ENCODE peak calls at places on chromosomes 5 and 9, in five cellular contexts. A is suprapubic skin, S is kidney, N is heart left ventricle, E is A549. T is an unnamed sample.

GRCh38 chr9:68708513-68708912 is 3.5 kb downstream of the PIP5K1B start:
- DNase-seq in E (no peak), N (no peak), S (no peak), A (no peak), T (no peak)

GRCh38 chr9:20331095-20331685 is 291.1 kb downstream of the MLLT3 start:
- DNase-seq in E (no peak), A (no peak), N (no peak), S (no peak), T (no peak)

GRCh38 chr9:135095470-135096407 is 8.3 kb downstream of the OLFM1 start:
- DNase-seq in A (no peak), E (no peak), N (no peak), S (no peak), T (no peak)

GRCh38 chr5:12910611-12911010 is 1006.4 kb upstream of the CTNND2 start:
- DNase-seq in A (no peak), E (no peak), S (no peak), N (no peak), T (no peak)

GRCh38 chr5:30930736-30931135 is 262.8 kb upstream of the CDH6 start:
- DNase-seq in N (no peak), E (no peak), A (no peak), S (no peak), T (no peak)

GRCh38 chr9:113890693-113891092 is 14.6 kb downstream of the ZNF618 start:
- DNase-seq in S (no peak), N (no peak), E (peak; percentile 14), A (no peak), T (no peak)

GRCh38 chr9:87179556-87180340 is 232.4 kb upstream of the GAS1 start:
- DNase-seq in E (no peak), N (no peak), A (no peak), S (no peak), T (no peak)

GRCh38 chr5:18114161-18114802 is 480.0 kb downstream of the TAF11L14 start:
- DNase-seq in N (no peak), A (no peak), S (no peak), E (peak; percentile 30), T (no peak)

GRCh38 chr5:110956280-110956912 is 115.1 kb upstream of the TSLP start:
- DNase-seq in E (no peak), A (peak; percentile 74), S (no peak), N (no peak), T (no peak)

GRCh38 chr5:18334949-18335348 is 700.7 kb downstream of the TAF11L14 start:
- DNase-seq in N (no peak), S (no peak), E (no peak), A (no peak), T (no peak)

GRCh38 chr9:117412841-117413240 is 2.0 kb downstream of the ASTN2 start:
- DNase-seq in E (no peak), A (no peak), N (no peak), S (peak; percentile 61), T (no peak)

GRCh38 chr5:154444559-154445421 is 1.0 kb upstream of the SAP30L start:
- DNase-seq in S (peak; percentile 71), A (no peak), E (peak; percentile 6), N (peak; percentile 28), T (no peak)

GRCh38 chr5:157563373-157564148 is 12.0 kb downstream of the ADAM19 start:
- DNase-seq in E (no peak), N (peak; percentile 69), S (no peak), A (no peak), T (no peak)

GRCh38 chr5:14490309-14490711 is 91.3 kb upstream of the OTULINL start:
- DNase-seq in E (no peak), S (no peak), N (no peak), A (no peak), T (no peak)

GRCh38 chr5:146331257-146331822 is 7.3 kb upstream of the POU4F3 start:
- DNase-seq in S (no peak), E (no peak), N (no peak), A (no peak), T (no peak)

GRCh38 chr9:133876836-133877235 is 115.3 kb downstream of the VAV2 start:
- DNase-seq in A (no peak), E (no peak), S (no peak), N (no peak), T (no peak)

GRCh38 chr9:75892168-75892901 is 1.9 kb downstream of the PCSK5 start:
- DNase-seq in E (peak; percentile 22), N (peak; percentile 35), S (no peak), A (peak; percentile 80), T (peak; percentile 71)

GRCh38 chr9:19026375-19026774 is 6.6 kb downstream of the SAXO1 start:
- DNase-seq in S (no peak), N (no peak), E (no peak), A (no peak), T (no peak)

GRCh38 chr9:113622600-113623400 is 159.3 kb downstream of the RGS3 start:
- DNase-seq in A (peak; percentile 58), E (peak; percentile 60), S (peak; percentile 89), N (peak; percentile 61), T (peak; percentile 62)

GRCh38 chr9:27379311-27380236 is 82.6 kb upstream of the EQTN start:
- DNase-seq in N (no peak), E (peak; percentile 10), A (no peak), S (no peak), T (no peak)

GRCh38 chr5:160398806-160399205 is 1.0 kb downstream of the FAM200C start:
- DNase-seq in S (no peak), N (no peak), A (no peak), E (no peak), T (no peak)

GRCh38 chr5:80098951-80099350 is 63.8 kb downstream of the THBS4 start:
- DNase-seq in S (no peak), N (no peak), E (no peak), A (no peak), T (no peak)

GRCh38 chr9:17742065-17742464 is 163.2 kb downstream of the SH3GL2 start:
- DNase-seq in N (no peak), S (no peak), A (no peak), E (peak; percentile 8), T (no peak)

GRCh38 chr5:173915310-173916005 is 27.3 kb downstream of the CPEB4 start:
- DNase-seq in N (no peak), E (no peak), A (no peak), S (no peak), T (no peak)

GRCh38 chr9:20551835-20552234 is 70.5 kb downstream of the MLLT3 start:
- DNase-seq in E (peak; percentile 83), A (no peak), S (no peak), N (no peak), T (no peak)

GRCh38 chr5:177339107-177339638 is 12.3 kb downstream of the LMAN2 start:
- DNase-seq in E (no peak), N (no peak), A (no peak), S (peak; percentile 55), T (no peak)

GRCh38 chr5:110088676-110089436 is 399.1 kb downstream of the MAN2A1 start:
- DNase-seq in A (no peak), N (no peak), S (no peak), E (no peak), T (no peak)

GRCh38 chr9:69385474-69386091 is 60.6 kb downstream of the ENTREP1 start:
- DNase-seq in S (no peak), E (no peak), N (no peak), A (no peak), T (no peak)

DNA sequence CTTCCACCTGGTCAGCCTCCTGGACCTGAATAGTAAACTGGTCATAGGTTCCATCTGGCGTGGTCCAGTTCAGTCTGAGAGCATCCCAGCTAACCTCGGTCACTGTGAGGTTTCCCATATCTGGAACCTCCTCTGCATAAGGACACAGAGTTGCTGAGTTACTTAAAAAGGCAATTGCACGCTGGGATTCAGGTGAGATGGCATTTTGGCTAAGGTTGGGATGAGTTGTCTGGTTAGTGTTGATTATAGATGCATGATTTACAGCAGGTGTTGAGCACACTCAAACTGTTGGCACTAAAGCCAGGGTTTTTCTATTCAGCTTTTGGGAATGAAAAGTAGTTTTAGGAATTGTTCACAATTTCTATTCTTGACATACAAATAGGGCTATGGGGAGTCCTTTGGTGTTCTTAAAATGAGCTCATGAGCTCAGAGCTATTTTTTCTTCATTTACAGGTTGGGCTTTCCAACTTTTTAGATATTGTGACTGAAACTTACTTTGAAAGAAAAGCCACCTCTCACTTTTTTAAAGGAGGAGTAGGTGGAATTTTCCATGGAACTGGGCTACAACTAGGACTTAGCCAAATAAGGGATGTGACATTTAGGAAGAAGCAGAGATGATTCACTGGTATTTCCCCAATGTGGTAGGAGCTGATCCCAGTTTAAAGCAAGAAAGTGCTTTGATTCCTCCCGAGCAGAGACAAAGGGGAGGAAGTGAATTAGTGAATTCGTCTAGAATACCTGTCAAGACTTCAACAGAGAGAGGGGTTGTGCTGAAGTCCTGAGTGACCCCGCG is 54.7 kb downstream of the TNC start:
- DNase-seq in S (no peak), E (no peak), A (no peak), N (no peak), T (no peak)
- H3K4me3 ChIP-seq in S (no peak overlapping the region), E (no peak overlapping the region), A (no peak overlapping the region), N (no peak overlapping the region), T (no peak overlapping the region)

GRCh38 chr5:172144291-172144815 is 43.7 kb downstream of the STK10 start:
- DNase-seq in E (no peak), A (no peak), S (no peak), N (peak; percentile 62), T (no peak)
- H3K27ac ChIP-seq in E (no peak overlapping the region), A (no peak overlapping the region), S (no peak overlapping the region), N (no peak overlapping the region), T (no peak overlapping the region)

DNA sequence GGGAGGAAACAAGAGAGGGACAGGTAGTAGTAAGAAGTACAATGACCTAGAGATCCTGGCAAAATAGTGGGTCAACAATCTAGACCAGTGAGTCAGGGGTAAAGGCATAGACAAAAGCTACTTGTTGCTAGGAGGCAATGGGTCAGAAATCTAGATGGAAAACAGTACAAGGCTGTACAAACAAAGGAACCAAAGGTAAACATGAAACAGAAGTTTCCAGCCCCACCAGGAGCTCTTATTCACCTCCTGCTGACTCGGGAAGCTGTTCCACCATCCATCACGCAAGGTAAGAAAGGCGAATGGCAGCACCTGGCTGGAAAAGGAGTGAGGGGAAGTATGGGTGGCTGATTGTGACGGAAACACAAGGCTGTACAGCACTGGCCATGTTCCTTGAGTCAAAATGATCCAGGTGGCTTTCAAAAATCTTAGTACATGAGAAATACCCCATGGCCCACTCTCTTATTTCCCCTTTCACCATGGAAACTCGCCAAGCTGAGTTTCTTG is 70.5 kb upstream of the RAI14 start:
- DNase-seq in S (no peak), E (peak; percentile 97), N (no peak), A (no peak), T (no peak)
- H3K4me3 ChIP-seq in S (no peak overlapping the region), E (peak overlapping the region; percentile 29), N (no peak overlapping the region), A (no peak overlapping the region), T (no peak overlapping the region)

GRCh38 chr9:84438391-84438790 is 97.8 kb upstream of the SLC28A3 start:
- DNase-seq in E (no peak), N (no peak), A (no peak), S (no peak), T (no peak)

GRCh38 chr9:84432746-84433145 is 92.2 kb upstream of the SLC28A3 start:
- DNase-seq in S (no peak), A (no peak), N (no peak), E (no peak), T (no peak)

GRCh38 chr9:84439253-84439652 is 98.7 kb upstream of the SLC28A3 start:
- DNase-seq in E (no peak), S (no peak), N (no peak), A (no peak), T (no peak)

GRCh38 chr9:84435902-84436301 is 95.3 kb upstream of the SLC28A3 start:
- DNase-seq in A (no peak), E (no peak), S (no peak), N (no peak), T (no peak)

GRCh38 chr9:84436386-84437114 is 96.0 kb upstream of the SLC28A3 start:
- DNase-seq in E (no peak), A (no peak), N (peak; percentile 53), S (no peak), T (no peak)
- H3K27ac ChIP-seq in E (no peak overlapping the region), A (no peak overlapping the region), N (no peak overlapping the region), S (no peak overlapping the region), T (no peak overlapping the region)

GRCh38 chr9:120653762-120654161 is 60.5 kb downstream of the MEGF9 start:
- DNase-seq in N (no peak), A (no peak), S (no peak), E (no peak), T (no peak)
- H3K4me3 ChIP-seq in N (no peak overlapping the region), A (no peak overlapping the region), S (no peak overlapping the region), E (no peak overlapping the region), T (no peak overlapping the region)